ENCODE peak calls at places on chromosomes 16 and 17, in four cellular contexts. T, H, M and V are unnamed samples.
A peak's percentile ranks its signal among the peaks of the same experiment; 100 is the strongest.

GRCh38 chr16:62891-63290 is 9.3 kb downstream of the SNRNP25 start:
- DNase-seq in T (no peak), H (no peak), M (no peak), V (no peak)

GRCh38 chr16:12917653-12918052 is 16.3 kb downstream of the SHISA9 start:
- DNase-seq in T (no peak), H (no peak), M (no peak), V (peak; percentile 34)

GRCh38 chr17:48181653-48182052 is 74.1 kb downstream of the SNX11 start:
- DNase-seq in T (no peak), H (peak; percentile 60), M (peak; percentile 40), V (peak; percentile 35)

GRCh38 chr17:74271281-74271680 is 2.8 kb upstream of the DNAI2 start:
- DNase-seq in T (no peak), H (no peak), M (no peak), V (no peak)

GRCh38 chr16:53995378-53995777 is 291.2 kb downstream of the IRX3 start:
- DNase-seq in T (no peak), H (no peak), M (no peak), V (no peak)

GRCh38 chr17:27653572-27653971 is 22.6 kb downstream of the LGALS9 start:
- DNase-seq in T (no peak), H (no peak), M (no peak), V (no peak)

GRCh38 chr17:36464765-36465088 is 21.8 kb upstream of the ZNHIT3 start:
- DNase-seq in T (no peak), H (no peak), M (no peak), V (no peak)

GRCh38 chr16:1491327-1491726 is 1.8 kb upstream of the TELO2 start:
- DNase-seq in T (no peak), H (no peak), M (no peak), V (no peak)

GRCh38 chr17:62892870-62893338 is 73.1 kb upstream of the TANC2 start:
- DNase-seq in T (no peak), H (no peak), M (no peak), V (peak; percentile 96)

GRCh38 chr16:29198731-29199521 is 207.6 kb downstream of the NPIPB11 start:
- DNase-seq in T (no peak), H (no peak), M (no peak), V (no peak)

GRCh38 chr17:39603304-39604016 is 4.3 kb downstream of the NEUROD2 start:
- DNase-seq in T (no peak), H (no peak), M (no peak), V (no peak)

GRCh38 chr17:62725791-62726249 is 82.3 kb downstream of the MARCHF10 start:
- DNase-seq in T (no peak), H (no peak), M (no peak), V (no peak)

GRCh38 chr17:82317394-82318168 is at the start of gene CD7:
- DNase-seq in T (peak; percentile 87), H (no peak), M (no peak), V (no peak)

GRCh38 chr17:8867361-8867981 is at the start of gene PIK3R6:
- DNase-seq in T (peak; percentile 33), H (no peak), M (no peak), V (no peak)

GRCh38 chr17:3566551-3566950 is 8.9 kb upstream of the TRPV3 start:
- DNase-seq in T (no peak), H (no peak), M (peak; percentile 15), V (no peak)

GRCh38 chr17:57329380-57330214 is 73.3 kb downstream of the MSI2 start:
- DNase-seq in T (no peak), H (no peak), M (peak; percentile 20), V (no peak)

GRCh38 chr17:63512896-63513644 is 10.1 kb upstream of the KCNH6 start:
- DNase-seq in T (no peak), H (no peak), M (no peak), V (no peak)

GRCh38 chr16:85699628-85700027 is 10.9 kb upstream of the GINS2 start:
- DNase-seq in T (no peak), H (no peak), M (peak; percentile 68), V (peak; percentile 49)

GRCh38 chr17:53353919-53354351 is 468.8 kb upstream of the KIF2B start:
- DNase-seq in T (no peak), H (no peak), M (no peak), V (peak; percentile 91)

GRCh38 chr17:78642707-78643106 is 65.5 kb upstream of the DNAH17 start:
- DNase-seq in T (no peak), H (no peak), M (no peak), V (no peak)

GRCh38 chr17:42227849-42228696 is 33.8 kb upstream of the GHDC start:
- DNase-seq in T (no peak), H (no peak), M (no peak), V (no peak)

GRCh38 chr17:19331134-19331533 is 31.4 kb downstream of the B9D1 start:
- DNase-seq in T (no peak), H (no peak), M (no peak), V (no peak)

GRCh38 chr17:65099475-65099874 is 37.7 kb upstream of the RGS9 start:
- DNase-seq in T (no peak), H (no peak), M (no peak), V (no peak)

GRCh38 chr17:65101371-65101770 is 35.8 kb upstream of the RGS9 start:
- DNase-seq in T (no peak), H (no peak), M (no peak), V (no peak)

GRCh38 chr17:65100316-65101140 is 36.6 kb upstream of the RGS9 start:
- DNase-seq in T (peak; percentile 82), H (peak; percentile 92), M (peak; percentile 92), V (peak; percentile 73)

GRCh38 chr17:65102235-65102634 is 34.9 kb upstream of the RGS9 start:
- DNase-seq in T (no peak), H (no peak), M (no peak), V (no peak)

DNA sequence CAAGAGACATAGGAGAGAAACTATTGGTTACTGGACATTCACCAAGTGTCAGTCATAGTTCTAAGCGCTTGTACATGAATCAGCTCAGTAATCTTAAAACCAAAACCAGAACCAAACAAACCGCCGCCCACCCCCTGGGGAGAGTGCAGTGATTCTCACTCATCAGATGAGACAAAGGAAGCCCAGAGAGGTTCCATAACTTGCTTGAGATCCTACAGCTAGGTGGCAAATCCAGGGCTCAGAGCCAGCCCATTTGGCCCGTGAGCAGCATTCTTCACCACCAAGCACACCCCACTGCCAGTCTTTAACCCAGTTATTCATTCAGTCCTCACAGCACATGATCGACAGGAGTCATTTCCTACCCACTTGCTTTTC is 37.2 kb upstream of the RGS9 start:
- DNase-seq in T (peak; percentile 62), H (no peak), M (no peak), V (peak; percentile 68)
- TF ChIP-seq CTCF in T (no peak), H (no peak), M (no peak), V (no peak)

GRCh38 chr16:78684040-78684611 is 584.7 kb downstream of the WWOX start:
- DNase-seq in T (no peak), H (no peak), M (no peak), V (peak; percentile 96)
- TF ChIP-seq CTCF in T (no peak), H (no peak), M (no peak), V (no peak)

DNA sequence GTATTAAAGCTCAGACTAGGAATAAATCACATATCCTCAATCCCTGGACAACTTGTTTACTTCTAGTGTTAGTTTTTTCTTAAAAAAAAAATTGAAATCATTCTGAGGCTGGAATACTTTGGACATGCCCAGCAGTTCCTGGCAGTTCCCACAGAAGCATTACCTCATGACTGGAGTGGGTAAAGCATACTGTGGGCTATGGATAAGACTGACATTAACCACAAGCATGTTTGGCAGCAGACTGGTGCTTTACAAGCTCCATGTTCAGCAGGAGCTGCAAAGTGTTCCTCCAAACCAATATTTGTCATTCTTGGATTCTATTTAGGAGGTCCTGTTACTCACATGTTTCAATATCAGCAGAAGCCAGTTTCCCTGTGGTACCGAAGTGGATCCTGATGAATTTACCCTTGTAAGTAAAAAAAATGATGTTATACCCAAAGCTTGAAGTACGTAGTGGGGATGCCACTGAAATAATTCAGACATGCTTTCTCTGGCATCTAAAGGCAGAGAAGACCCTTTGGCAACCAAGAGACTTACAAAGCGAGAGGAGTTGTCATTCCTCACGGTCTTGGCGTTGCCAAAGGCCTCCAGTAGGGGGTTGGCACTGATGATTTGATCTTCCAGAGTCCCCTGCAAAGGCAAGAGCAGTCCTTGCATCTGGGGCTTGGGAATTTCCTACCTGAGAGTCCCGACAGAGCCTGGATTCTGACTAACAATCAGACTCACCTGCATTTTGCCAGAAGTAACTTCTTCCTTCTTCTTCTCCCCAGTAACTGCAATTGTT is 4.9 kb downstream of the MYH1 start:
- DNase-seq in T (no peak), H (no peak), M (no peak), V (no peak)
- TF ChIP-seq CTCF in T (no peak), H (peak; percentile 21), M (no peak), V (no peak)

GRCh38 chr16:47967374-47967773 is 188.4 kb downstream of the ABCC12 start:
- DNase-seq in T (no peak), H (no peak), M (no peak), V (no peak)
- TF ChIP-seq CTCF in T (no peak), H (no peak), M (no peak), V (no peak)

GRCh38 chr17:67662712-67663111 is 55.0 kb upstream of the NOL11 start:
- DNase-seq in T (no peak), H (no peak), M (no peak), V (no peak)
- TF ChIP-seq CTCF in T (no peak), H (no peak), M (no peak), V (no peak)

GRCh38 chr16:69798466-69798865 is 36.3 kb downstream of the WWP2 start:
- DNase-seq in T (no peak), H (peak; percentile 16), M (peak; percentile 46), V (no peak)
- TF ChIP-seq CTCF in T (no peak), H (peak; percentile 49), M (peak; percentile 51), V (no peak)

GRCh38 chr16:15777533-15778203 is 79.2 kb downstream of the MYH11 start:
- DNase-seq in T (no peak), H (peak; percentile 75), M (peak; percentile 68), V (peak; percentile 49)
- TF ChIP-seq CTCF in T (no peak), H (peak; percentile 59), M (peak; percentile 65), V (peak; percentile 38)

DNA sequence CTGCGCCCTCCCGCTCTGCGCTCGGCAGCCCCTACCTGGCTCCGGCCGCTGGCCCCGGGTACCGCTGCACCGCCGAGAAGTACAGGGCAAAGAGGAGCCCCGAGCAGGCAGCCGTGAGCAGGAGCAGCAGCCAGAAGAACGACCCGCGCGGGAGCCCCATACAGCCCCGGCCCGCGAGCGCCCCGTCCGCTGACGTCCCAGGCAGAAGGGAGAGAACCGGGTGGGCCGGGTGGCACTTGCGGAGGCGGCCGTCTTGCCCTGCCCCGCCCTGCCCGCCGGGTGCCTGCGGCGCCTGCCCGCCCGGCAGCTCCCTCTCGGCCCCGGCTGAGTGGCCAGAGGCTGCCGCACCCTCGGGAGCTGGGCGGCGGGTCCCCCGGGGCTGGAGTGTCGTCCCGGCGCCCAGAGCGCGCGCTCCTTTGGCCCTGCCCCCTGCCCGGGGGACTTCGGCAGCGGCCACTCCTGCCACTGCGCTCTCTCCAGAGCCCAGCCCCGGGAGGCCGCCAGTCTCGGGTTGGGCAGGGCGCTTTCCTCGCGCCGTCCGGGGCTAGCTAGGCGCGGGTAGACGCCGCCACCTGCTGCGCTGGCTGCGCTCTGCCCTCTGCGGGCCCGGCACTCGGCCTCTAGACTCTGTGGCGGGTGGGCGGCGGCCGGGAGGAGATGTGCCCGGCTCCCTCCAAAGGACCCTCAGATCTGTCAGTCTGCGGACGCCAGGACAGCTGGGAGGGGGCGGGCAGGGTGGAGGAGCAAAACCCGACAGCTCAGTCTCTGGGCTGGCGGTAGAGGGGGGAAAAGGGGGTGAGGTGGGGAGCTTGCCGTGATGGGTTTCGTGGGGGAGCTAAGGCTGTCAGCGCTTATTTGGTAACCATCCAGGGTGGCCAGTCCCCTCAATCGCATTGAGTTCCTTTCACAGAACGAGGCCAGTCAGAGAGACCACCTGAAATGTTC is at the start of gene ST6GALNAC2:
- DNase-seq in T (peak; percentile 34), H (peak; percentile 70), M (peak; percentile 84), V (peak; percentile 72)
- TF ChIP-seq CTCF in T (no peak), H (no peak), M (peak; percentile 23), V (peak; percentile 58)

GRCh38 chr17:67751101-67752074 is 33.7 kb downstream of the NOL11 start:
- DNase-seq in T (no peak), H (no peak), M (no peak), V (peak; percentile 51)
- TF ChIP-seq CTCF in T (no peak), H (no peak), M (no peak), V (no peak)